ENCODE peak calls at places on chromosomes 5 and 9, in four cellular contexts. G, A, P and Q are unnamed samples.

GRCh38 chr5:142017832-142018427 is 5.1 kb upstream of the GNPDA1 start:
- DNase-seq in G (no peak), A (no peak), P (no peak), Q (no peak)

GRCh38 chr9:5529683-5530221 is 19.4 kb downstream of the PDCD1LG2 start:
- DNase-seq in G (no peak), A (no peak), P (no peak), Q (no peak)

GRCh38 chr9:120876842-120877240 is at the start of gene PHF19:
- DNase-seq in G (no peak), A (peak; percentile 94), P (peak; percentile 23), Q (no peak)

GRCh38 chr5:143495823-143496275 is 92.4 kb upstream of the NR3C1 start:
- DNase-seq in G (no peak), A (no peak), P (no peak), Q (peak; percentile 73)

GRCh38 chr5:149550267-149550582 is 1.0 kb downstream of the CSNK1A1 start:
- DNase-seq in G (no peak), A (peak; percentile 33), P (no peak), Q (peak; percentile 69)

GRCh38 chr9:134913041-134913712 is 4.5 kb downstream of the FCN1 start:
- DNase-seq in G (no peak), A (no peak), P (no peak), Q (no peak)

GRCh38 chr9:32525506-32525905 is 490 bp downstream of the RIGI start:
- DNase-seq in G (no peak), A (no peak), P (no peak), Q (no peak)

GRCh38 chr9:109767404-109767803 is 12.6 kb upstream of the PALM2AKAP2 start:
- DNase-seq in G (peak; percentile 61), A (no peak), P (no peak), Q (no peak)

GRCh38 chr9:137454506-137455360 is 4.4 kb downstream of the NSMF start:
- DNase-seq in G (no peak), A (no peak), P (peak; percentile 84), Q (peak; percentile 10)

GRCh38 chr9:121178676-121179372 is 22.8 kb downstream of the RAB14 start:
- DNase-seq in G (no peak), A (no peak), P (no peak), Q (no peak)

GRCh38 chr9:133793471-133793870 is 55.3 kb upstream of the SARDH start:
- DNase-seq in G (no peak), A (no peak), P (no peak), Q (no peak)

GRCh38 chr5:115956957-115957356 is 5.3 kb upstream of the LVRN start:
- DNase-seq in G (no peak), A (no peak), P (no peak), Q (no peak)

GRCh38 chr5:115963566-115963965 is 1.3 kb downstream of the LVRN start:
- DNase-seq in G (no peak), A (no peak), P (no peak), Q (no peak)

GRCh38 chr5:115962565-115963402 is 509 bp downstream of the LVRN start:
- DNase-seq in G (peak; percentile 55), A (no peak), P (no peak), Q (peak; percentile 43)

GRCh38 chr5:115962239-115962564 is at the start of gene LVRN:
- DNase-seq in G (peak; percentile 47), A (no peak), P (no peak), Q (no peak)

GRCh38 chr5:115961413-115962238 is 649 bp upstream of the LVRN start:
- DNase-seq in G (peak; percentile 51), A (no peak), P (no peak), Q (peak; percentile 19)
- TF ChIP-seq EZH2 in G (peak; percentile 10), A (no peak), P (no peak), Q (peak; percentile 9)

GRCh38 chr5:93219641-93220145 is 361.3 kb downstream of the NR2F1-AS1 start:
- DNase-seq in G (no peak), A (no peak), P (no peak), Q (no peak)
- TF ChIP-seq JUN in G (no peak), A (no peak), P (no peak), Q (no peak)

DNA sequence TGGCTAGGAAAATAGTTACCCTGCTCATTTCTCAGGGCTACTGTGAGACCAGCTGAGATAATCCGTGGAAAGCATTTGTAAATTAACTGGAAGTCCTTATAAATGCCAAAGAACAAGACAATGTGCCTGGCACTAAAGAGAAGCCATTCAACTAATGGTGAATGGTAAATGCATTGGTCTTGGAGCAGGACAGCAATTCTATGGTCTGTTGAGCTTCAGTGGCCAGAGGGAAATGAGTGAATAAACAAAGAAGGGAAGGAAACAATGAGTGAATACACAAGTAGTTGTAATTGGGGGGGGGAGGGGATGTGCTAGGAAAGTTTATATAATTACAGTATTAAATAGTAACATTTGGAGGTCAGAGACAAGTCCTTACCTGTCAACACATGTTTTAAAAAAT is 353.6 kb downstream of the SEMA5A start:
- DNase-seq in G (no peak), A (no peak), P (no peak), Q (no peak)
- H2AFZ ChIP-seq in G (no peak overlapping the region), A (no peak overlapping the region), P (no peak overlapping the region), Q (no peak overlapping the region)

DNA sequence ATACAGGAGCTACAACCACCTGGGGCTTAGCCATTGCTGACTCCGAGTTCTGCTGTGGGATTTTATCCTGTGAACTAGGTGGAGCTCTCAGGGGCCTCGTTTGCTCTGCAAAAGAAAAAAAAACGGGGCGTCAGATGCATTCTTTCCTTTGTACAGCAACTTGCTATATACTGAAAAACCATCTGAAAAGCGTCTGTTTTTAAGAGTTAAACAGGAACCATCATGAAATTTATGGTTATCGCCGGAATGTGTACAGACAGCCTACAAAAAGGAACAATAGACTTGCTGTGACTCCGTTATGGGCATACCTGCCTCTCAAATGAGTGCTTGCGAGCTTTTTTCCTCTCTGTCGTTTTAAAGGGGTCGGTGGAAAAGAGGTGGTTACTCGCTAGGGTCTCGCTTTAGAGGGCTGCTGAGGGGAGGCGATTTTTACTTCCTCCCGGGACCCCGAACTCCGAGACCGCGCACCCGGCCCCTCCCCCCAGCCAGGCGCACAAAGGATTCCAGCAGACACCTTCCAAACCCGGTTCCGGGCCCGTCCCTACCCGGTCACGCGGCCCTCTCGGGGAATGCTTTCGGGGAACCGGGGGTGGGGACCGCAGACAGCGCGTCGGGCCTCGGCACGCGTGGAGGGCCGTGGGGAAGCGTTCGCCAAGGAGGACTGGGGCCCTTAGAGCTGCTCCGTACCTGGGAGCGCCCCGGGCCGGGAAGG is 826 bp downstream of the PAIP1 start:
- DNase-seq in G (peak; percentile 82), A (peak; percentile 72), P (peak; percentile 29), Q (peak; percentile 67)
- TF ChIP-seq EZH2 in G (no peak), A (no peak), P (no peak), Q (no peak)

GRCh38 chr9:125701351-125701750 is 5.7 kb downstream of the MAPKAP1 start:
- DNase-seq in G (no peak), A (no peak), P (no peak), Q (no peak)
- TF ChIP-seq JUN in G (no peak), A (no peak), P (no peak), Q (no peak)